ENCODE peak calls at places on chromosomes 16 and 17, in five cellular contexts. V, C, Y, T and E are unnamed samples.

GRCh38 chr17:69802045-69802740 is 272.8 kb upstream of the KCNJ16 start:
- DNase-seq in V (no peak), Y (no peak), C (no peak), T (no peak), E (no peak)

GRCh38 chr16:2867661-2867986 is 9.7 kb upstream of the PRSS22 start:
- DNase-seq in C (no peak), V (no peak), T (no peak), Y (no peak), E (no peak)

GRCh38 chr17:66383353-66383752 is 80.9 kb downstream of the PRKCA start:
- DNase-seq in T (peak), C (no peak), Y (no peak), V (no peak), E (no peak)

GRCh38 chr17:48587276-48588073 is 2.6 kb downstream of the HOXB3 start:
- DNase-seq in Y (no peak), T (no peak), V (no peak), C (no peak), E (peak)

GRCh38 chr16:75021410-75021809 is 22.6 kb downstream of the ZNRF1 start:
- DNase-seq in Y (no peak), C (no peak), V (no peak), T (no peak), E (no peak)

GRCh38 chr16:23014592-23014991 is 134.7 kb downstream of the USP31 start:
- DNase-seq in C (peak), Y (no peak), T (no peak), V (no peak), E (peak)

GRCh38 chr16:29770250-29770929 is 7.7 kb upstream of the ZG16 start:
- DNase-seq in V (no peak), T (no peak), C (no peak), Y (no peak), E (no peak)

GRCh38 chr17:81043725-81044427 is 8.9 kb downstream of the BAIAP2 start:
- DNase-seq in T (no peak), V (peak), C (no peak), Y (no peak), E (peak)

GRCh38 chr17:82216301-82217119 is 3.9 kb upstream of the CCDC57 start:
- DNase-seq in C (peak), V (peak), Y (peak), T (no peak), E (peak)

GRCh38 chr17:29784661-29785060 is 145.4 kb downstream of the SSH2 start:
- DNase-seq in V (peak), Y (no peak), T (no peak), C (no peak), E (no peak)

GRCh38 chr17:72175787-72176515 is 55.1 kb downstream of the SOX9 start:
- DNase-seq in V (no peak), Y (no peak), T (no peak), C (no peak), E (peak)

GRCh38 chr17:48258317-48258716 is 150.8 kb downstream of the SNX11 start:
- DNase-seq in V (no peak), T (no peak), Y (no peak), C (no peak), E (no peak)

GRCh38 chr17:43588664-43589435 is 42.7 kb upstream of the ETV4 start:
- DNase-seq in V (no peak), C (no peak), Y (no peak), T (no peak), E (no peak)

GRCh38 chr16:10944249-10945064 is at the start of gene CLEC16A:
- DNase-seq in V (peak), C (peak), T (peak), Y (peak), E (peak)

GRCh38 chr17:79993390-79994221 is 42.1 kb downstream of the TBC1D16 start:
- DNase-seq in C (peak), Y (peak), T (peak), V (no peak), E (peak)

GRCh38 chr17:60163108-60163784 is 13.5 kb downstream of the CA4 start:
- DNase-seq in V (no peak), Y (no peak), T (no peak), C (no peak), E (no peak)

GRCh38 chr17:1473841-1474240 is 17.8 kb upstream of the CRK start:
- DNase-seq in T (no peak), Y (peak), C (peak), V (no peak), E (no peak)

GRCh38 chr17:35082073-35082657 is 18.7 kb upstream of the RFFL start:
- DNase-seq in Y (no peak), C (no peak), T (no peak), V (peak), E (no peak)

GRCh38 chr17:33205552-33205951 is 87.5 kb downstream of the ASIC2 start:
- DNase-seq in C (no peak), Y (no peak), T (no peak), V (no peak), E (no peak)

GRCh38 chr17:32330142-32330541 is 11.8 kb downstream of the C17orf75 start:
- DNase-seq in T (no peak), V (no peak), Y (no peak), C (no peak), E (no peak)

GRCh38 chr16:2253293-2253692 is 1.9 kb upstream of the ECI1 start:
- DNase-seq in Y (no peak), C (no peak), V (no peak), T (no peak), E (no peak)

GRCh38 chr17:64115871-64116534 is 13.9 kb downstream of the ERN1 start:
- DNase-seq in C (no peak), V (no peak), T (no peak), Y (no peak), E (no peak)

GRCh38 chr17:38915639-38915995 is 9.8 kb upstream of the LASP1NB start:
- DNase-seq in C (no peak), T (no peak), Y (no peak), V (no peak), E (no peak)

GRCh38 chr16:1332618-1333148 is 762 bp upstream of the BAIAP3 start:
- DNase-seq in C (no peak), T (no peak), V (no peak), Y (no peak), E (no peak)

GRCh38 chr17:57959929-57960328 is 4.7 kb upstream of the CUEDC1 start:
- DNase-seq in C (no peak), Y (no peak), T (no peak), V (no peak), E (no peak)

GRCh38 chr16:53224932-53225533 is 170.2 kb downstream of the CHD9 start:
- DNase-seq in C (no peak), V (peak), Y (no peak), T (no peak), E (no peak)

GRCh38 chr17:74842599-74843351 is 16.9 kb downstream of the GRIN2C start:
- DNase-seq in Y (no peak), V (peak), T (no peak), C (peak), E (no peak)

GRCh38 chr16:56269824-56270684 is 78.8 kb downstream of the GNAO1 start:
- DNase-seq in C (no peak), V (no peak), T (peak), Y (no peak), E (no peak)

GRCh38 chr16:5633845-5634440 is 536.3 kb upstream of the EEF2KMT start:
- DNase-seq in Y (no peak), T (no peak), C (no peak), V (peak), E (peak)

GRCh38 chr17:41806685-41807445 is 4.9 kb downstream of the P3H4 start:
- DNase-seq in Y (no peak), C (no peak), V (no peak), T (no peak), E (no peak)

GRCh38 chr16:10992797-10993196 is 48.4 kb downstream of the CLEC16A start:
- DNase-seq in C (peak), Y (no peak), V (peak), T (peak), E (peak)

GRCh38 chr17:14953405-14953804 is 311.7 kb downstream of the PMP22 start:
- DNase-seq in C (no peak), V (no peak), Y (no peak), T (no peak), E (no peak)

GRCh38 chr17:30084773-30085172 is 31.8 kb upstream of the NSRP1 start:
- DNase-seq in T (no peak), V (no peak), C (no peak), Y (no peak), E (peak)